ENCODE peak calls at places on chromosomes 16 and 17, in eight cellular contexts. S is endothelial cell of umbilical vein, A is GM12891, X is GM23338, I is K562, C is H1, U is prostate gland, G is spleen. R is an unnamed sample.

GRCh38 chr17:76725580-76726230 is 701 bp downstream of the JMJD6 start:
- DNase-seq in S (peak), A (peak), X (peak), I (peak), C (no peak), U (peak), G (peak), R (no peak)

GRCh38 chr16:17367932-17368331 is 102.8 kb downstream of the XYLT1 start:
- DNase-seq in S (no peak), A (no peak), X (peak), I (peak), C (peak), U (no peak), G (no peak), R (no peak)

GRCh38 chr17:44898768-44899073 is 524 bp downstream of the EFTUD2 start:
- DNase-seq in S (no peak), A (no peak), X (peak), I (no peak), C (no peak), U (no peak), G (no peak), R (no peak)

GRCh38 chr16:71540-72341 is 690 bp downstream of the RHBDF1 start:
- DNase-seq in S (peak), A (no peak), X (peak), I (peak), C (peak), U (peak), G (no peak), R (no peak)

GRCh38 chr17:35087731-35088646 is 24.5 kb upstream of the RFFL start:
- DNase-seq in S (peak), A (no peak), X (peak), I (peak), C (no peak), U (peak), G (peak), R (no peak)

GRCh38 chr17:13222931-13223330 is 205.1 kb upstream of the ELAC2 start:
- DNase-seq in S (no peak), A (no peak), X (no peak), I (no peak), C (no peak), U (no peak), G (no peak), R (no peak)

GRCh38 chr16:10297341-10298006 is 88.4 kb upstream of the ATF7IP2 start:
- DNase-seq in S (no peak), A (peak), X (no peak), I (peak), C (no peak), U (no peak), G (peak), R (peak)

GRCh38 chr16:5791011-5791410 is 693.4 kb upstream of the EEF2KMT start:
- DNase-seq in S (no peak), A (no peak), X (no peak), I (no peak), C (no peak), U (no peak), G (no peak), R (no peak)

GRCh38 chr17:73901661-73902415 is 257.6 kb upstream of the SDK2 start:
- DNase-seq in S (no peak), A (no peak), X (peak), I (no peak), C (peak), U (peak), G (peak), R (no peak)

GRCh38 chr17:40355123-40355803 is 9.3 kb downstream of the GJD3 start:
- DNase-seq in S (peak), A (peak), X (peak), I (peak), C (peak), U (peak), G (peak), R (no peak)

GRCh38 chr17:78901806-78902205 is 1.2 kb downstream of the CEP295NL start:
- DNase-seq in S (no peak), A (no peak), X (no peak), I (no peak), C (no peak), U (no peak), G (no peak), R (no peak)

GRCh38 chr17:8153957-8154607 is 1.9 kb upstream of the PER1 start:
- DNase-seq in S (peak), A (no peak), X (peak), I (peak), C (peak), U (peak), G (peak), R (no peak)

GRCh38 chr16:89870440-89870839 is 3.0 kb upstream of the TCF25 start:
- DNase-seq in S (no peak), A (no peak), X (no peak), I (no peak), C (no peak), U (no peak), G (no peak), R (no peak)

GRCh38 chr17:17416007-17416399 is 60.8 kb upstream of the MED9 start:
- DNase-seq in S (peak), A (no peak), X (peak), I (peak), C (no peak), U (no peak), G (no peak), R (peak)

GRCh38 chr17:43545383-43545632 is 832 bp downstream of the ETV4 start:
- DNase-seq in S (no peak), A (no peak), X (no peak), I (no peak), C (peak), U (peak), G (peak), R (no peak)

GRCh38 chr17:43548689-43549379 is 2.7 kb upstream of the ETV4 start:
- DNase-seq in S (no peak), A (no peak), X (no peak), I (no peak), C (no peak), U (no peak), G (no peak), R (no peak)

GRCh38 chr17:43547189-43547550 is 1.0 kb upstream of the ETV4 start:
- DNase-seq in S (no peak), A (no peak), X (no peak), I (peak), C (no peak), U (no peak), G (no peak), R (no peak)

GRCh38 chr17:43547659-43548256 is 1.6 kb upstream of the ETV4 start:
- DNase-seq in S (no peak), A (no peak), X (no peak), I (no peak), C (no peak), U (no peak), G (no peak), R (no peak)

DNA sequence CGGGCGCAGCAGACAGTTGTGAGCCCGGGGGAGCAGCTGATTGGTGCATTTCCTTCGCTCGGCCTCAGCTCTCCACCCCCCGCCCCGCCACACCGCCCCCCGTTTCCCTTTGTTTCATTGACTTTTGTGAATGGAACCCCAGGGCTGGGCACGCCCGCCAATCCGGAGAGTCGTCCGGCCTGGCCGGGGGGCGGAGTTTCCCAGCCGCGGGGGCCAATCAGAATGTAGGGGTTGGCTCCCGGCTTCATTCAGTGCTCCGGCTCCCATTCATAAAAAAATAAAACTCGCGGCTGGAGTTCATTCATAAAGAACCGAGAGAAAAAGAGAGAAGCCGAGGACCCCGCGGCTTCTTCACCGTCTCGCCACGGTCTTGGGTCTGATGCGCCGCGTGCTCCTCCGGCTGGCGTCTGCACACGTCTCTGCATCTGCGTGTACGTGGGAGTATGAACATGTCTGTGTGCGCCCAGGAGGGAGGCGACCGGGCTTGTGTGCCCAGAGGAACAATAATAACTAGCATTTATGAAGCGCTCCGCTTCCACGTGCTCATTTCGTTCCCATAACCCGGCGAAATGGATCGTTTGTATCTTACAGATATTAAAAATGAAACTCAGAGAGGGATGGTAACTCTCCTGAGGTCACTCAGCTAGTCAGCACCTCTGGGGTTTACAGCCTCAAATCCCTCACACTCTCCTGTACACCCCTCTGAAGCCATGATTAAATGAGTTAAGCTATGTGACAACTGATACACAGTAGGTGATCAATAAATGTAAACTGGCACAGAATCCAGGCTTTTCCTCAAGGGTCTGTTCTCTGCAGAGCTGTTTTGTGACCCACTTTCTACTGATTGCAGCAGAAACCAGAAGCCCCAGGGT is at the start of gene ETV4:
- DNase-seq in S (peak), A (peak), X (peak), I (peak), C (peak), U (peak), G (peak), R (peak)
- TF ChIP-seq POLR2AphosphoS5 in S (no peak), A (no peak), X (peak), I (no peak), C (no peak), U (peak), G (no peak), R (no peak)

GRCh38 chr17:68759343-68760140 is 158.4 kb upstream of the FAM20A start:
- DNase-seq in S (peak), A (peak), X (peak), I (peak), C (peak), U (peak), G (peak), R (no peak)
- TF ChIP-seq POLR2AphosphoS5 in S (peak), A (no peak), X (no peak), I (no peak), C (no peak), U (peak), G (peak), R (no peak)

DNA sequence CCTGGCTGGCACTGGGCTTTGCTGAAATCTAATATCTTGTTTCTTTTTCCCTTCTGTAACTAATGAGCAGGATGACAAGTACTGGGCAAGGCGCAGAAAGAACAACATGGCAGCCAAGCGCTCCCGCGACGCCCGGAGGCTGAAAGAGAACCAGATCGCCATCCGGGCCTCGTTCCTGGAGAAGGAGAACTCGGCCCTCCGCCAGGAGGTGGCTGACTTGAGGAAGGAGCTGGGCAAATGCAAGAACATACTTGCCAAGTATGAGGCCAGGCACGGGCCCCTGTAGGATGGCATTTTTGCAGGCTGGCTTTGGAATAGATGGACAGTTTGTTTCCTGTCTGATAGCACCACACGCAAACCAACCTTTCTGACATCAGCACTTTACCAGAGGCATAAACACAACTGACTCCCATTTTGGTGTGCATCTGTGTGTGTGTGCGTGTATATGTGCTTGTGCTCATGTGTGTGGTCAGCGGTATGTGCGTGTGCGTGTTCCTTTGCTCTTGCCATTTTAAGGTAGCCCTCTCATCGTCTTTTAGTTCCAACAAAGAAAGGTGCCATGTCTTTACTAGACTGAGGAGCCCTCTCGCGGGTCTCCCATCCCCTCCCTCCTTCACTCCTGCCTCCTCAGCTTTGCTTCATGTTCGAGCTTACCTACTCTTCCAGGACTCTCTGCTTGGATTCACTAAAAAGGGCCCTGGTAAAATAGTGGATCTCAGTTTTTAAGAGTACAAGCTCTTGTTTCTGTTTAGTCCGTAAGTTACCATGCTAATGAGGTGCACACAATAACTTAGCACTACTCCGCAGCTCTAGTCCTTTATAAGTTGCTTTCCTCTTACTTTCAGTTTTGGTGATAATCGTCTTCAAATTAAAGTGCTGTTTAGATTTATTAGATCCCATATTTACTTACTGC is 56.1 kb downstream of the HLF start:
- DNase-seq in S (no peak), A (no peak), X (no peak), I (no peak), C (no peak), U (peak), G (no peak), R (no peak)
- TF ChIP-seq POLR2AphosphoS5 in S (no peak), A (no peak), X (no peak), I (no peak), C (no peak), U (peak), G (no peak), R (no peak)

DNA sequence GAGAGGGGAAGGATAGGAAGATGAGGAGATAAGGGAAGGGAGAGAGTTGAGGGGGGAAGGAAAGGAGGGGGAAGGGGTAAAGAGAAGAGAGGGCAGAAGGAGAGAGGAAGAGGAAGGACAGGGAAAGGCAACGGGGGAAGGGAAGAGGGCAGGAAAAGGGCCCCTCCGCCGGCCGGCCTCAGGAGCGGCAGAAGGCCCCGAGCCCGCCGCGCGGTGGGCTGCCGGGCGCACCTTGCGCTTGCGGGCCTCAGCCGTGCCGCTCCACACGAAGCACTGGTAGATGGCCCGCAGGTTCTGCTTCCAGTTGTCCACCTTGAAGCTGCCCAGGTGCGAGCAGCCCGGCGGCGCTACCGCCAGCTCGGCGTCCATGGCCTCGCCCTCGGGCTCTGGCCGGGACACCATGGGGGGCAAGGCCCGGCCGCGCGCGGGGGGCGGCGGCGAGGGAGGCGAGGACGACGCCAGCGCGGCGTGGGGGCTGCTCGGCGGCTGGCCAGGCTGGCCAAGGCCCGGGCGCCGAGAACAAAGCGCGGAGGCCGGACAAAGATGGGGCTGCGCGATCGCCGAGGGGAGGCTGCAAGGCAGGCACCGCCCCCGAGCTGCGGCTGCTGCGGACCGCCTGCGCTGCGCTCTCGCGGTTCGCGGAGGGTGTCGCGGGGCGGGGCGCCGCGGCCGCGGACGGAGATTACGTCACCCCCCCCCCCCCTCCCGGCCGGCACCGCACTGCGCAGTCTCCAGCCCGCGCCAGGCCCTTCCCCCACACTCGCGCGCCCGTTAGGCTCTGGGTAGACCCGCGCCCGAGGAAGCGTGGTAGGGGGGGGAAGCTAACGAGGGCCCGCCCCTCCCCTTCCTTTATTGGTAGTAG is at the start of gene USP22:
- DNase-seq in S (no peak), A (peak), X (no peak), I (no peak), C (peak), U (peak), G (peak), R (no peak)
- TF ChIP-seq POLR2AphosphoS5 in S (peak), A (peak), X (no peak), I (peak), C (peak), U (no peak), G (peak), R (peak)